ENCODE peak calls at places on chromosomes 6 and 20, in four cellular contexts. D is AG09319, Q is heart left ventricle, X is colonic mucosa. N is an unnamed sample.

GRCh38 chr6:73231986-73232391 is 6.7 kb upstream of the KHDC1L start:
- DNase-seq in X (no peak), Q (no peak), D (no peak), N (no peak)

GRCh38 chr20:21303872-21304586 is 898 bp downstream of the XRN2 start:
- DNase-seq in Q (no peak), X (no peak), D (no peak), N (no peak)

GRCh38 chr6:99345164-99345563 is 4.3 kb downstream of the FAXC start:
- DNase-seq in X (no peak), Q (no peak), D (no peak), N (no peak)

GRCh38 chr6:142683688-142684087 is 261.3 kb downstream of the HIVEP2 start:
- DNase-seq in D (no peak), X (no peak), Q (no peak), N (no peak)

GRCh38 chr6:122610690-122611455 is 668 bp downstream of the PKIB start:
- DNase-seq in X (peak), D (no peak), Q (peak), N (peak)

GRCh38 chr6:75493400-75494064 is at the start of gene FILIP1:
- DNase-seq in D (no peak), X (no peak), Q (peak), N (peak)

GRCh38 chr20:3805594-3806264 is 9.6 kb downstream of the CDC25B start:
- DNase-seq in Q (no peak), D (no peak), X (no peak), N (no peak)

GRCh38 chr6:113739066-113739655 is 118.0 kb upstream of the MARCKS start:
- DNase-seq in X (no peak), Q (no peak), D (no peak), N (peak)

GRCh38 chr6:143607959-143608358 is 69.8 kb upstream of the PHACTR2 start:
- DNase-seq in X (no peak), D (no peak), Q (no peak), N (no peak)

GRCh38 chr20:2756056-2756611 is 44.3 kb downstream of the CPXM1 start:
- DNase-seq in D (no peak), Q (no peak), X (no peak), N (no peak)

GRCh38 chr6:139262519-139263300 is 29.1 kb downstream of the TXLNB start:
- DNase-seq in X (no peak), Q (no peak), D (no peak), N (no peak)

GRCh38 chr6:154448448-154449096 is 61.9 kb downstream of the CNKSR3 start:
- DNase-seq in X (no peak), D (peak), Q (peak), N (no peak)

GRCh38 chr6:39965716-39966115 is 31.5 kb upstream of the MOCS1 start:
- DNase-seq in Q (no peak), D (no peak), X (no peak), N (no peak)

GRCh38 chr20:33826270-33826897 is 15.2 kb downstream of the CHMP4B start:
- DNase-seq in D (no peak), Q (no peak), X (no peak), N (no peak)

GRCh38 chr6:11205721-11206120 is 26.7 kb downstream of the NEDD9 start:
- DNase-seq in D (no peak), X (no peak), Q (no peak), N (no peak)

GRCh38 chr20:15012551-15012950 is 675.1 kb upstream of the FLRT3 start:
- DNase-seq in X (no peak), Q (no peak), D (no peak), N (no peak)

GRCh38 chr20:9330151-9330550 is 184.2 kb upstream of the LAMP5 start:
- DNase-seq in Q (no peak), X (peak), D (no peak), N (no peak)

GRCh38 chr6:48714286-48715049 is 603.5 kb upstream of the PTCHD4 start:
- DNase-seq in Q (no peak), D (no peak), X (no peak), N (no peak)

GRCh38 chr6:12941422-12941821 is 224.9 kb downstream of the PHACTR1 start:
- DNase-seq in Q (no peak), X (no peak), D (no peak), N (no peak)

GRCh38 chr6:31083742-31084354 is 28.5 kb downstream of the C6orf15 start:
- DNase-seq in Q (peak), X (peak), D (no peak), N (peak)

GRCh38 chr20:52426856-52427255 is 235.3 kb upstream of the ZFP64 start:
- DNase-seq in X (no peak), D (no peak), Q (no peak), N (no peak)

GRCh38 chr6:125314019-125314581 is 12.3 kb upstream of the HDDC2 start:
- DNase-seq in X (peak), D (no peak), Q (peak), N (peak)

GRCh38 chr6:168328086-168328485 is 8.5 kb upstream of the DACT2 start:
- DNase-seq in X (no peak), D (no peak), Q (no peak), N (no peak)

GRCh38 chr6:165222315-165223025 is 86.9 kb downstream of the C6orf118 start:
- DNase-seq in Q (no peak), X (no peak), D (no peak), N (no peak)

GRCh38 chr6:75458895-75459294 is 34.7 kb downstream of the FILIP1 start:
- DNase-seq in Q (peak), X (no peak), D (peak), N (no peak)

GRCh38 chr20:19233025-19233794 is 20.8 kb downstream of the SLC24A3 start:
- DNase-seq in X (peak), Q (no peak), D (no peak), N (no peak)

GRCh38 chr20:63968928-63969760 is 586 bp downstream of the ZNF512B start:
- DNase-seq in X (no peak), Q (peak), D (no peak), N (peak)

GRCh38 chr6:19610260-19610659 is 226.9 kb upstream of the ID4 start:
- DNase-seq in X (no peak), D (no peak), Q (no peak), N (no peak)

GRCh38 chr20:2521369-2522305 is 12.9 kb upstream of the ZNF343 start:
- DNase-seq in X (peak), Q (peak), D (no peak), N (peak)

GRCh38 chr6:153013438-153013837 is 10.9 kb upstream of the MTRF1L start:
- DNase-seq in D (no peak), Q (no peak), X (no peak), N (no peak)

GRCh38 chr20:38551056-38551626 is 29.9 kb upstream of the ADIG start:
- DNase-seq in Q (no peak), X (no peak), D (no peak), N (no peak)

GRCh38 chr6:72941751-72942150 is 283.5 kb downstream of the KHDC1L start:
- DNase-seq in D (no peak), X (no peak), Q (no peak), N (no peak)

DNA sequence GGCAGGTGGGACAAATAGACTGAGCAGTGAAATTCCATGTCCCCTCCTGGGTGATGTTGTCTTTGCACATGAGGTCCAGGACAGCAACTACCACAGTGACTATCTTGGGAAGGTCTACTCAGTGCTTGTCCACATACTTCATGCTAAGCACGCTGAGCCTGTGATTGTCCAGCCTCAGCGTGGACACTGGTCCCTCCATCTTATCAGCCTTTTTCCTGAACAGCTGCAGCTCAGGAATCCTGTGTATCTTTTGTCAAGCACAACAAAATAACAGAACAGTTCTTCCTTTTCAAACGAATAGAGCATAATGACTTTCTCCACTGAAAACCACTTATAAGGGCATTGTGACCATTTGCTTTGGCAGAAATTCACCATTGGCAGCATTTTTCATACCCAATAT is 90.4 kb downstream of the FYN start:
- DNase-seq in X (no peak), D (no peak), Q (no peak), N (no peak)
- TF ChIP-seq CTCF in X (no peak), D (no peak), Q (no peak), N (no peak)

GRCh38 chr6:53259860-53260580 is 88.7 kb downstream of the ELOVL5 start:
- DNase-seq in X (no peak), D (no peak), Q (no peak), N (no peak)

GRCh38 chr6:53257001-53257400 is 91.7 kb downstream of the ELOVL5 start:
- DNase-seq in D (no peak), X (no peak), Q (no peak), N (no peak)

GRCh38 chr6:53257533-53257932 is 91.2 kb downstream of the ELOVL5 start:
- DNase-seq in X (no peak), D (no peak), Q (no peak), N (no peak)

GRCh38 chr6:53258774-53259155 is 90.0 kb downstream of the ELOVL5 start:
- DNase-seq in X (no peak), D (no peak), Q (no peak), N (no peak)

GRCh38 chr6:53258076-53258773 is 90.5 kb downstream of the ELOVL5 start:
- DNase-seq in Q (no peak), X (no peak), D (no peak), N (no peak)
- TF ChIP-seq CTCF in Q (no peak), X (no peak), D (no peak), N (no peak)

GRCh38 chr20:61185841-61186601 is 66.0 kb upstream of the CDH4 start:
- DNase-seq in D (peak), Q (no peak), X (no peak), N (no peak)
- TF ChIP-seq CTCF in D (no peak), Q (no peak), X (no peak), N (no peak)

GRCh38 chr6:83847179-83847578 is 6.0 kb upstream of the RIPPLY2 start:
- DNase-seq in X (no peak), D (no peak), Q (no peak), N (no peak)
- TF ChIP-seq CTCF in X (no peak), D (no peak), Q (no peak), N (no peak)

GRCh38 chr6:167107787-167108186 is 15.1 kb upstream of the CCR6 start:
- DNase-seq in X (no peak), D (no peak), Q (no peak), N (no peak)

GRCh38 chr6:167109661-167110060 is 13.2 kb upstream of the CCR6 start:
- DNase-seq in Q (no peak), X (no peak), D (no peak), N (no peak)

GRCh38 chr6:167106401-167106800 is 16.5 kb upstream of the CCR6 start:
- DNase-seq in Q (no peak), X (no peak), D (no peak), N (no peak)

GRCh38 chr6:167105060-167105459 is 17.8 kb upstream of the CCR6 start:
- DNase-seq in Q (no peak), X (no peak), D (no peak), N (no peak)

GRCh38 chr6:167108278-167108677 is 14.6 kb upstream of the CCR6 start:
- DNase-seq in X (no peak), D (no peak), Q (no peak), N (no peak)
- TF ChIP-seq CTCF in X (no peak), D (no peak), Q (no peak), N (no peak)

N was measured in psoas muscle.